ENCODE peak calls at places on chromosome 16, in nine cellular contexts. K is posterior cingulate gyrus; P is NCI-H187 treated with DMSO at 0.1 percent for 48 hours; R is bronchial epithelial cell; Z is activated CD4-positive, alpha-beta T cell treated with anti-CD3 and anti-CD28 coated beads for 36 hours; Y is Peyer's patch; L is activated T-cell treated with anti-CD3 and anti-CD28 coated beads for 24 hours; X is stimulated activated CD4-positive, alpha-beta T cell treated with anti-CD3 and anti-CD28 coated beads, TNF-alpha, amount 100 ng/mL, for 48 hours; F is stomach. G is an unnamed sample.

GRCh38 chr16:52114414-52114813 is 432.5 kb downstream of the TOX3 start:
- DNase-seq in X (no peak), Y (no peak), L (no peak), R (peak; percentile 77), F (no peak), K (no peak), Z (no peak), P (no peak), G (peak; percentile 42)

GRCh38 chr16:56488035-56488434 is 31.8 kb downstream of the BBS2 start:
- DNase-seq in X (no peak), L (no peak), Y (no peak), F (no peak), Z (no peak), R (no peak), K (peak; percentile 76), P (no peak), G (no peak)

GRCh38 chr16:85570735-85571562 is 42.2 kb upstream of the GSE1 start:
- DNase-seq in L (no peak), Z (peak; percentile 54), R (no peak), F (peak; percentile 49), P (no peak), Y (peak; percentile 78), K (no peak), X (no peak), G (no peak)

GRCh38 chr16:51544850-51545467 is 393.9 kb upstream of the SALL1 start:
- DNase-seq in F (no peak), R (no peak), Y (no peak), X (no peak), Z (no peak), L (no peak), K (no peak), P (no peak), G (no peak)

GRCh38 chr16:86549076-86549892 is 5.8 kb downstream of the MTHFSD start:
- DNase-seq in P (no peak), L (no peak), K (no peak), Z (peak; percentile 62), Y (peak; percentile 30), X (no peak), R (no peak), F (no peak), G (no peak)

GRCh38 chr16:24974859-24975258 is 40.3 kb downstream of the ARHGAP17 start:
- DNase-seq in P (no peak), K (no peak), Y (no peak), X (no peak), R (no peak), L (no peak), Z (no peak), F (no peak), G (no peak)

GRCh38 chr16:53744449-53744848 is 40.5 kb downstream of the FTO start:
- DNase-seq in Z (peak; percentile 44), F (no peak), X (no peak), Y (no peak), K (no peak), P (no peak), R (peak; percentile 24), L (no peak), G (no peak)

GRCh38 chr16:1349351-1349750 is 2.3 kb downstream of the TSR3 start:
- DNase-seq in P (no peak), K (no peak), L (no peak), F (no peak), X (no peak), Y (no peak), Z (no peak), R (no peak), G (no peak)

GRCh38 chr16:58490100-58490499 is 9.8 kb upstream of the NDRG4 start:
- DNase-seq in Z (no peak), L (no peak), Y (no peak), R (no peak), K (no peak), X (no peak), P (no peak), F (no peak), G (no peak)

GRCh38 chr16:2420035-2420434 is 9.2 kb upstream of the CCNF start:
- DNase-seq in X (no peak), R (no peak), K (no peak), P (no peak), F (no peak), L (no peak), Y (no peak), Z (no peak), G (no peak)

GRCh38 chr16:85947511-85948509 is 48.8 kb downstream of the IRF8 start:
- DNase-seq in P (no peak), F (peak; percentile 43), L (peak; percentile 40), R (no peak), X (no peak), K (no peak), Z (peak; percentile 80), Y (peak; percentile 76), G (no peak)

GRCh38 chr16:54867302-54867832 is 63.3 kb upstream of the IRX5 start:
- DNase-seq in X (no peak), P (no peak), R (no peak), Z (peak; percentile 40), F (no peak), L (no peak), K (no peak), Y (no peak), G (no peak)

GRCh38 chr16:89410794-89411309 is 79.5 kb downstream of the ANKRD11 start:
- DNase-seq in L (no peak), Y (peak; percentile 55), F (peak; percentile 89), X (no peak), P (no peak), K (no peak), R (peak; percentile 65), Z (peak; percentile 38), G (peak; percentile 29)

GRCh38 chr16:64150193-64150592 is 971.7 kb downstream of the CDH11 start:
- DNase-seq in Z (no peak), P (no peak), K (no peak), L (no peak), F (no peak), R (peak; percentile 44), Y (no peak), X (no peak), G (no peak)

GRCh38 chr16:81645303-81645702 is 133.8 kb upstream of the PLCG2 start:
- DNase-seq in P (peak; percentile 59), X (no peak), Y (no peak), Z (no peak), F (no peak), L (no peak), R (peak; percentile 92), K (peak; percentile 85), G (peak; percentile 60)

GRCh38 chr16:1105888-1106620 is 10.0 kb upstream of the C1QTNF8 start:
- DNase-seq in X (peak; percentile 14), R (peak; percentile 4), P (no peak), Y (peak; percentile 58), Z (peak; percentile 74), L (peak; percentile 26), K (peak; percentile 94), F (peak; percentile 73), G (peak; percentile 85)

GRCh38 chr16:86383488-86384262 is 126.7 kb upstream of the FOXF1 start:
- DNase-seq in P (no peak), R (no peak), Y (no peak), L (no peak), K (no peak), Z (no peak), X (no peak), F (no peak), G (no peak)

GRCh38 chr16:30778549-30779244 is 8.3 kb downstream of the ZNF629 start:
- DNase-seq in X (no peak), K (peak; percentile 47), L (no peak), F (no peak), P (no peak), Y (no peak), R (no peak), Z (no peak), G (no peak)

GRCh38 chr16:48284772-48285409 is 37.6 kb upstream of the ABCC11 start:
- DNase-seq in F (no peak), X (no peak), L (no peak), Y (no peak), R (no peak), Z (no peak), K (no peak), P (no peak), G (no peak)

GRCh38 chr16:29992371-29992967 is 2.9 kb downstream of the HIRIP3 start:
- DNase-seq in R (no peak), F (no peak), X (no peak), P (no peak), Y (no peak), K (peak; percentile 53), Z (no peak), L (no peak), G (no peak)

G was measured in RWPE1.